ENCODE peak calls at places on chromosomes 2 and 18, in nine cellular contexts. L is activated CD8-positive, alpha-beta memory T cell treated with anti-CD3 and anti-CD28 coated beads, Interleukin-2, amount 50 U/mL, for 48 hours; S is H7; A is left ventricle myocardium superior; C is breast epithelium; G is Daoy; H is aorta; I is COLO829; J is MCF 10A. R is an unnamed sample.

GRCh38 chr2:128626758-128627515 is 308.3 kb upstream of the HS6ST1 start:
- DNase-seq in L (no peak), S (peak), A (peak), C (peak), G (no peak), H (peak), I (no peak), J (no peak), R (no peak)

GRCh38 chr2:237627463-237628321 is at the start of gene LRRFIP1:
- DNase-seq in L (no peak), S (peak), A (peak), C (no peak), G (peak), H (peak), I (no peak), J (no peak), R (no peak)

GRCh38 chr18:70276416-70277145 is 12.3 kb upstream of the SOCS6 start:
- DNase-seq in L (no peak), S (no peak), A (no peak), C (no peak), G (no peak), H (no peak), I (no peak), J (no peak), R (no peak)

GRCh38 chr18:52451851-52452250 is 111.9 kb downstream of the DCC start:
- DNase-seq in L (no peak), S (no peak), A (no peak), C (no peak), G (no peak), H (no peak), I (no peak), J (no peak), R (no peak)

GRCh38 chr2:151918308-151918707 is 90.1 kb upstream of the ARL5A start:
- DNase-seq in L (no peak), S (no peak), A (no peak), C (no peak), G (no peak), H (no peak), I (no peak), J (no peak), R (no peak)

GRCh38 chr2:70906439-70907018 is 29.2 kb upstream of the ATP6V1B1 start:
- DNase-seq in L (peak), S (no peak), A (no peak), C (no peak), G (no peak), H (no peak), I (no peak), J (no peak), R (no peak)

GRCh38 chr2:10417551-10418335 is 30.4 kb downstream of the ODC1 start:
- DNase-seq in L (no peak), S (no peak), A (no peak), C (no peak), G (no peak), H (no peak), I (no peak), J (no peak), R (no peak)

GRCh38 chr2:88919087-88919738 is 227.7 kb downstream of the RPIA start:
- DNase-seq in L (no peak), S (peak), A (no peak), C (no peak), G (peak), H (no peak), I (no peak), J (peak), R (peak)

GRCh38 chr2:36427790-36428243 is 72.2 kb downstream of the CRIM1 start:
- DNase-seq in L (no peak), S (no peak), A (no peak), C (no peak), G (no peak), H (no peak), I (peak), J (no peak), R (no peak)

GRCh38 chr18:8946046-8946838 is 156.3 kb upstream of the NDUFV2 start:
- DNase-seq in L (no peak), S (no peak), A (no peak), C (no peak), G (peak), H (no peak), I (peak), J (peak), R (peak)

GRCh38 chr2:174333502-174334277 is 1.1 kb upstream of the SP9 start:
- DNase-seq in L (peak), S (peak), A (no peak), C (no peak), G (no peak), H (no peak), I (no peak), J (no peak), R (no peak)

GRCh38 chr2:66846887-66847286 is 412.0 kb downstream of the MEIS1 start:
- DNase-seq in L (no peak), S (no peak), A (no peak), C (no peak), G (no peak), H (no peak), I (no peak), J (no peak), R (no peak)

GRCh38 chr18:12236934-12237832 is 17.0 kb upstream of the CIDEA start:
- DNase-seq in L (peak), S (peak), A (peak), C (peak), G (peak), H (peak), I (peak), J (peak), R (peak)

GRCh38 chr2:14633451-14634211 is 1.1 kb downstream of the LRATD1 start:
- DNase-seq in L (peak), S (peak), A (peak), C (peak), G (no peak), H (peak), I (no peak), J (peak), R (no peak)

GRCh38 chr2:9737053-9737875 is 106.0 kb upstream of the TAF1B start:
- DNase-seq in L (no peak), S (no peak), A (no peak), C (no peak), G (no peak), H (no peak), I (peak), J (no peak), R (no peak)

GRCh38 chr2:184419744-184420143 is 178.6 kb upstream of the ZNF804A start:
- DNase-seq in L (no peak), S (peak), A (no peak), C (no peak), G (no peak), H (no peak), I (no peak), J (no peak), R (no peak)

GRCh38 chr2:118221952-118222594 is 133.8 kb downstream of the INSIG2 start:
- DNase-seq in L (no peak), S (peak), A (no peak), C (no peak), G (peak), H (no peak), I (peak), J (peak), R (peak)

GRCh38 chr2:55141572-55142413 is 90.3 kb downstream of the CLHC1 start:
- DNase-seq in L (no peak), S (no peak), A (no peak), C (no peak), G (peak), H (no peak), I (no peak), J (no peak), R (no peak)

GRCh38 chr18:59005266-59005665 is 134.4 kb upstream of the SEC11C start:
- DNase-seq in L (no peak), S (peak), A (peak), C (no peak), G (no peak), H (no peak), I (peak), J (no peak), R (peak)

GRCh38 chr2:24017711-24018110 is 7.8 kb downstream of the MFSD2B start:
- DNase-seq in L (no peak), S (peak), A (no peak), C (no peak), G (no peak), H (no peak), I (no peak), J (no peak), R (no peak)

GRCh38 chr2:57696016-57696415 is 350.6 kb upstream of the VRK2 start:
- DNase-seq in L (no peak), S (no peak), A (no peak), C (no peak), G (peak), H (no peak), I (peak), J (peak), R (peak)

R was measured in A172.